ENCODE peak calls at places on chromosomes 6 and 20, in five cellular contexts. One of them, this sample, is unnamed.

GRCh38 chr6:134527108-134527787 is 209.3 kb upstream of the SGK1 start:
- DNase-seq in body of pancreas: no peak
- DNase-seq in heart left ventricle: no peak
- DNase-seq in IMR-90: no peak
- DNase-seq in small intestine: no peak
- DNase-seq in this sample: no peak

GRCh38 chr6:22873531-22874136 is 304.3 kb downstream of the HDGFL1 start:
- DNase-seq in body of pancreas: no peak
- DNase-seq in IMR-90: peak; percentile 71
- DNase-seq in heart left ventricle: no peak
- DNase-seq in small intestine: no peak
- DNase-seq in this sample: no peak

GRCh38 chr6:127366281-127367022 is 23.0 kb upstream of the ECHDC1 start:
- DNase-seq in heart left ventricle: peak; percentile 30
- DNase-seq in IMR-90: peak; percentile 98
- DNase-seq in body of pancreas: no peak
- DNase-seq in small intestine: no peak
- DNase-seq in this sample: peak; percentile 74

GRCh38 chr20:22698443-22698842 is 114.1 kb upstream of the FOXA2 start:
- DNase-seq in IMR-90: no peak
- DNase-seq in body of pancreas: no peak
- DNase-seq in heart left ventricle: no peak
- DNase-seq in small intestine: no peak
- DNase-seq in this sample: no peak

GRCh38 chr20:23334111-23334510 is 16.5 kb upstream of the NXT1 start:
- DNase-seq in small intestine: peak; percentile 20
- DNase-seq in IMR-90: no peak
- DNase-seq in body of pancreas: no peak
- DNase-seq in heart left ventricle: no peak
- DNase-seq in this sample: no peak

GRCh38 chr20:45300961-45301360 is 5.7 kb upstream of the RBPJL start:
- DNase-seq in body of pancreas: no peak
- DNase-seq in heart left ventricle: no peak
- DNase-seq in small intestine: no peak
- DNase-seq in IMR-90: peak; percentile 19
- DNase-seq in this sample: peak; percentile 30

GRCh38 chr6:152696543-152696942 is 1.2 kb upstream of the MYCT1 start:
- DNase-seq in body of pancreas: no peak
- DNase-seq in small intestine: no peak
- DNase-seq in IMR-90: peak; percentile 88
- DNase-seq in heart left ventricle: no peak
- DNase-seq in this sample: no peak

GRCh38 chr6:106662458-106662857 is 33.1 kb downstream of the QRSL1 start:
- DNase-seq in IMR-90: no peak
- DNase-seq in body of pancreas: no peak
- DNase-seq in small intestine: no peak
- DNase-seq in heart left ventricle: no peak
- DNase-seq in this sample: peak; percentile 3

GRCh38 chr6:105452924-105453756 is 50.3 kb upstream of the PREP start:
- DNase-seq in heart left ventricle: no peak
- DNase-seq in small intestine: peak; percentile 11
- DNase-seq in body of pancreas: peak; percentile 13
- DNase-seq in IMR-90: no peak
- DNase-seq in this sample: no peak

GRCh38 chr6:118744261-118744941 is 93.0 kb upstream of the CEP85L start:
- DNase-seq in body of pancreas: no peak
- DNase-seq in IMR-90: peak; percentile 33
- DNase-seq in heart left ventricle: no peak
- DNase-seq in small intestine: no peak
- DNase-seq in this sample: no peak

GRCh38 chr20:46936415-46937139 is 41.9 kb downstream of the EYA2 start:
- DNase-seq in heart left ventricle: no peak
- DNase-seq in IMR-90: no peak
- DNase-seq in small intestine: no peak
- DNase-seq in body of pancreas: no peak
- DNase-seq in this sample: no peak

GRCh38 chr6:48449002-48449401 is 338.0 kb upstream of the PTCHD4 start:
- DNase-seq in body of pancreas: no peak
- DNase-seq in IMR-90: peak; percentile 19
- DNase-seq in heart left ventricle: no peak
- DNase-seq in small intestine: no peak
- DNase-seq in this sample: no peak

GRCh38 chr6:106431972-106432371 is 71.5 kb downstream of the CRYBG1 start:
- DNase-seq in IMR-90: no peak
- DNase-seq in small intestine: no peak
- DNase-seq in heart left ventricle: no peak
- DNase-seq in body of pancreas: no peak
- DNase-seq in this sample: no peak

GRCh38 chr6:52335576-52335975 is 26.4 kb upstream of the PAQR8 start:
- DNase-seq in small intestine: peak; percentile 31
- DNase-seq in heart left ventricle: no peak
- DNase-seq in IMR-90: no peak
- DNase-seq in body of pancreas: no peak
- DNase-seq in this sample: peak; percentile 75

GRCh38 chr20:9852566-9852965 is 13.7 kb upstream of the PAK5 start:
- DNase-seq in small intestine: no peak
- DNase-seq in body of pancreas: no peak
- DNase-seq in IMR-90: no peak
- DNase-seq in heart left ventricle: no peak
- DNase-seq in this sample: no peak

GRCh38 chr20:37243937-37244571 is 17.6 kb downstream of the GHRH start:
- DNase-seq in heart left ventricle: peak; percentile 81
- DNase-seq in body of pancreas: peak; percentile 38
- DNase-seq in IMR-90: no peak
- DNase-seq in small intestine: no peak
- DNase-seq in this sample: no peak

GRCh38 chr6:167298166-167298565 is 7.1 kb downstream of the UNC93A start:
- DNase-seq in heart left ventricle: no peak
- DNase-seq in small intestine: no peak
- DNase-seq in IMR-90: no peak
- DNase-seq in body of pancreas: no peak
- DNase-seq in this sample: no peak

GRCh38 chr6:168130683-168131371 is 51.8 kb upstream of the FRMD1 start:
- DNase-seq in small intestine: no peak
- DNase-seq in IMR-90: no peak
- DNase-seq in body of pancreas: no peak
- DNase-seq in heart left ventricle: no peak
- DNase-seq in this sample: no peak

GRCh38 chr6:74631558-74631957 is 574.3 kb downstream of the COL12A1 start:
- DNase-seq in IMR-90: peak; percentile 25
- DNase-seq in body of pancreas: no peak
- DNase-seq in heart left ventricle: no peak
- DNase-seq in small intestine: no peak
- DNase-seq in this sample: peak; percentile 68

GRCh38 chr6:33008944-33009861 is at the start of gene HLA-DOA:
- DNase-seq in small intestine: no peak
- DNase-seq in body of pancreas: no peak
- DNase-seq in IMR-90: peak; percentile 5
- DNase-seq in heart left ventricle: no peak
- DNase-seq in this sample: no peak

GRCh38 chr6:70590387-70590786 is 23.7 kb downstream of the SDHAF4 start:
- DNase-seq in small intestine: no peak
- DNase-seq in body of pancreas: no peak
- DNase-seq in IMR-90: no peak
- DNase-seq in heart left ventricle: no peak
- DNase-seq in this sample: peak; percentile 39

GRCh38 chr6:115847671-115848070 is 213.0 kb downstream of the FRK start:
- DNase-seq in small intestine: no peak
- DNase-seq in IMR-90: no peak
- DNase-seq in body of pancreas: no peak
- DNase-seq in heart left ventricle: no peak
- DNase-seq in this sample: no peak

GRCh38 chr20:56469077-56469449 is 636 bp downstream of the RTF2 start:
- DNase-seq in body of pancreas: no peak
- DNase-seq in heart left ventricle: no peak
- DNase-seq in IMR-90: no peak
- DNase-seq in small intestine: no peak
- DNase-seq in this sample: no peak

GRCh38 chr6:36062247-36062646 is 34.6 kb downstream of the MAPK14 start:
- DNase-seq in body of pancreas: no peak
- DNase-seq in small intestine: no peak
- DNase-seq in heart left ventricle: no peak
- DNase-seq in IMR-90: no peak
- DNase-seq in this sample: no peak

GRCh38 chr6:23890543-23891227 is 235.3 kb upstream of the NRSN1 start:
- DNase-seq in heart left ventricle: no peak
- DNase-seq in body of pancreas: no peak
- DNase-seq in IMR-90: no peak
- DNase-seq in small intestine: no peak
- DNase-seq in this sample: no peak

GRCh38 chr6:24340998-24341934 is 16.6 kb downstream of the DCDC2 start:
- DNase-seq in IMR-90: no peak
- DNase-seq in heart left ventricle: no peak
- DNase-seq in body of pancreas: peak; percentile 32
- DNase-seq in small intestine: no peak
- DNase-seq in this sample: peak; percentile 82

GRCh38 chr20:21208999-21209398 is 83.1 kb downstream of the KIZ start:
- DNase-seq in body of pancreas: no peak
- DNase-seq in IMR-90: no peak
- DNase-seq in small intestine: no peak
- DNase-seq in heart left ventricle: no peak
- DNase-seq in this sample: no peak

GRCh38 chr6:154480144-154480639 is 30.3 kb downstream of the CNKSR3 start:
- DNase-seq in heart left ventricle: no peak
- DNase-seq in body of pancreas: no peak
- DNase-seq in small intestine: no peak
- DNase-seq in IMR-90: no peak
- DNase-seq in this sample: no peak
- H3K4me3 ChIP-seq in heart left ventricle: no peak overlapping the region
- H3K4me3 ChIP-seq in body of pancreas: no peak overlapping the region
- H3K4me3 ChIP-seq in small intestine: no peak overlapping the region
- H3K4me3 ChIP-seq in IMR-90: peak overlapping the region; percentile 9
- H3K4me3 ChIP-seq in this sample: no peak overlapping the region

GRCh38 chr6:156613996-156614395 is 163.2 kb upstream of the ARID1B start:
- DNase-seq in small intestine: no peak
- DNase-seq in IMR-90: no peak
- DNase-seq in body of pancreas: no peak
- DNase-seq in heart left ventricle: no peak
- DNase-seq in this sample: no peak

GRCh38 chr6:156618600-156619205 is 158.5 kb upstream of the ARID1B start:
- DNase-seq in IMR-90: no peak
- DNase-seq in body of pancreas: no peak
- DNase-seq in heart left ventricle: no peak
- DNase-seq in small intestine: peak; percentile 28
- DNase-seq in this sample: no peak

GRCh38 chr6:156612361-156612760 is 164.8 kb upstream of the ARID1B start:
- DNase-seq in heart left ventricle: no peak
- DNase-seq in IMR-90: no peak
- DNase-seq in small intestine: no peak
- DNase-seq in body of pancreas: no peak
- DNase-seq in this sample: no peak

GRCh38 chr6:156617376-156617775 is 159.8 kb upstream of the ARID1B start:
- DNase-seq in body of pancreas: peak; percentile 65
- DNase-seq in IMR-90: no peak
- DNase-seq in small intestine: peak; percentile 99
- DNase-seq in heart left ventricle: no peak
- DNase-seq in this sample: peak; percentile 39

GRCh38 chr6:156616495-156616894 is 160.7 kb upstream of the ARID1B start:
- DNase-seq in small intestine: no peak
- DNase-seq in body of pancreas: no peak
- DNase-seq in IMR-90: no peak
- DNase-seq in heart left ventricle: no peak
- DNase-seq in this sample: no peak
- H3K4me3 ChIP-seq in small intestine: no peak overlapping the region
- H3K4me3 ChIP-seq in body of pancreas: no peak overlapping the region
- H3K4me3 ChIP-seq in IMR-90: no peak overlapping the region
- H3K4me3 ChIP-seq in heart left ventricle: no peak overlapping the region
- H3K4me3 ChIP-seq in this sample: no peak overlapping the region

GRCh38 chr20:4665591-4665990 is 56.1 kb upstream of the PRND start:
- DNase-seq in IMR-90: no peak
- DNase-seq in body of pancreas: no peak
- DNase-seq in heart left ventricle: no peak
- DNase-seq in small intestine: no peak
- DNase-seq in this sample: no peak

GRCh38 chr20:4661191-4661590 is 60.5 kb upstream of the PRND start:
- DNase-seq in heart left ventricle: no peak
- DNase-seq in small intestine: peak; percentile 10
- DNase-seq in IMR-90: no peak
- DNase-seq in body of pancreas: no peak
- DNase-seq in this sample: no peak

GRCh38 chr20:4664691-4665360 is 56.9 kb upstream of the PRND start:
- DNase-seq in body of pancreas: no peak
- DNase-seq in IMR-90: no peak
- DNase-seq in heart left ventricle: no peak
- DNase-seq in small intestine: no peak
- DNase-seq in this sample: no peak

GRCh38 chr20:4663553-4663952 is 58.2 kb upstream of the PRND start:
- DNase-seq in body of pancreas: no peak
- DNase-seq in IMR-90: no peak
- DNase-seq in heart left ventricle: no peak
- DNase-seq in small intestine: no peak
- DNase-seq in this sample: no peak

DNA sequence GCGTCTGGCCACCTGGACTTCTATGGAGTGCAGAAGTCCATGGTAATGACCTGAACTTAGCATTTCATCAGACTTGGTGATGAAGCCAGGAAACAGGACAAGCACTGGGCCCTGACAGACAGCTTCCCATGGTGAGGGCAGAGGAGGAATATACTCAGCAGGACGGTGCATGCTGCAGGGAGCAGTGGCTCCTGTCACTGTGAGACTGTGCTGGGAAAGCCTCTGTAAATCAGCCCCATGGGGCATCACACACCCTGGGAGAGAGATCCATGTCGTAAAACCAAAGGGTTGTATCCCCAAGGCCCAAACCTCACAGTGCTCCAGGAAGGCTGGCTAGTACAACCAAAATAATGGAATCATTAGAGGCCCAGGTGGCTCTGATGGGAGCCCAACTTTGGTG is 58.7 kb upstream of the PRND start:
- DNase-seq in body of pancreas: no peak
- DNase-seq in small intestine: no peak
- DNase-seq in heart left ventricle: no peak
- DNase-seq in IMR-90: no peak
- DNase-seq in this sample: no peak
- H3K4me3 ChIP-seq in body of pancreas: no peak overlapping the region
- H3K4me3 ChIP-seq in small intestine: no peak overlapping the region
- H3K4me3 ChIP-seq in heart left ventricle: no peak overlapping the region
- H3K4me3 ChIP-seq in IMR-90: no peak overlapping the region
- H3K4me3 ChIP-seq in this sample: no peak overlapping the region

GRCh38 chr6:34235605-34236422 is 859 bp upstream of the HMGA1 start:
- DNase-seq in small intestine: peak; percentile 85
- DNase-seq in IMR-90: peak; percentile 92
- DNase-seq in heart left ventricle: peak; percentile 61
- DNase-seq in body of pancreas: peak; percentile 34
- DNase-seq in this sample: peak; percentile 85

GRCh38 chr6:34233867-34234266 is 2.8 kb upstream of the HMGA1 start:
- DNase-seq in body of pancreas: no peak
- DNase-seq in heart left ventricle: no peak
- DNase-seq in IMR-90: no peak
- DNase-seq in small intestine: no peak
- DNase-seq in this sample: no peak

GRCh38 chr6:34236423-34237315 is at the start of gene HMGA1:
- DNase-seq in heart left ventricle: peak; percentile 91
- DNase-seq in body of pancreas: peak; percentile 90
- DNase-seq in small intestine: peak; percentile 89
- DNase-seq in IMR-90: peak; percentile 86
- DNase-seq in this sample: peak; percentile 86

GRCh38 chr6:34232901-34233300 is 3.8 kb upstream of the HMGA1 start:
- DNase-seq in body of pancreas: no peak
- DNase-seq in IMR-90: peak; percentile 40
- DNase-seq in small intestine: no peak
- DNase-seq in heart left ventricle: no peak
- DNase-seq in this sample: no peak

GRCh38 chr6:34234667-34235604 is 1.7 kb upstream of the HMGA1 start:
- DNase-seq in heart left ventricle: no peak
- DNase-seq in small intestine: peak; percentile 37
- DNase-seq in body of pancreas: no peak
- DNase-seq in IMR-90: no peak
- DNase-seq in this sample: peak; percentile 74
- H3K4me3 ChIP-seq in heart left ventricle: peak overlapping the region; percentile 72
- H3K4me3 ChIP-seq in small intestine: peak overlapping the region; percentile 87
- H3K4me3 ChIP-seq in body of pancreas: no peak overlapping the region
- H3K4me3 ChIP-seq in IMR-90: no peak overlapping the region
- H3K4me3 ChIP-seq in this sample: peak overlapping the region; percentile 94